ENCODE peak calls at places on chromosomes 16 and 17, in six cellular contexts. N is caudate nucleus; O is AG04450; L is psoas muscle; B is A549; C is CD4-positive, CD25-positive, alpha-beta regulatory T cell. Q is an unnamed sample.
A peak's percentile ranks its signal among the peaks of the same experiment; 100 is the strongest.

GRCh38 chr17:42781639-42782401 is 1.4 kb downstream of the WNK4 start:
- DNase-seq in N (no peak), O (no peak), L (no peak), B (no peak), C (no peak), Q (no peak)

GRCh38 chr17:39621523-39622379 is 5.0 kb upstream of the PPP1R1B start:
- DNase-seq in N (peak; percentile 77), O (peak; percentile 44), L (peak; percentile 82), B (peak; percentile 86), C (peak; percentile 86), Q (peak; percentile 91)

GRCh38 chr16:19926449-19927390 is 42.1 kb upstream of the GPRC5B start:
- DNase-seq in N (no peak), O (peak; percentile 53), L (no peak), B (peak; percentile 65), C (no peak), Q (no peak)

GRCh38 chr17:62644487-62645173 is 17.2 kb downstream of the MRC2 start:
- DNase-seq in N (no peak), O (no peak), L (no peak), B (peak; percentile 44), C (no peak), Q (peak; percentile 52)

GRCh38 chr16:49067776-49068175 is 213.9 kb downstream of the CBLN1 start:
- DNase-seq in N (no peak), O (no peak), L (no peak), B (no peak), C (no peak), Q (no peak)

GRCh38 chr16:23423496-23424049 is 29.4 kb downstream of the COG7 start:
- DNase-seq in N (no peak), O (peak; percentile 97), L (peak; percentile 51), B (peak; percentile 93), C (no peak), Q (peak; percentile 88)

GRCh38 chr16:30728321-30728720 is 19.9 kb upstream of the PHKG2 start:
- DNase-seq in N (no peak), O (no peak), L (no peak), B (no peak), C (no peak), Q (no peak)

GRCh38 chr17:35640977-35641526 is 53.9 kb downstream of the AP2B1 start:
- DNase-seq in N (no peak), O (no peak), L (no peak), B (no peak), C (no peak), Q (no peak)

GRCh38 chr16:66070140-66070887 is 296.2 kb upstream of the CDH5 start:
- DNase-seq in N (no peak), O (peak; percentile 82), L (peak; percentile 32), B (no peak), C (no peak), Q (no peak)

GRCh38 chr17:35130392-35130791 is 9.0 kb downstream of the FNDC8 start:
- DNase-seq in N (no peak), O (no peak), L (no peak), B (no peak), C (no peak), Q (no peak)

GRCh38 chr17:28407974-28408306 is 1.9 kb upstream of the SLC46A1 start:
- DNase-seq in N (no peak), O (no peak), L (no peak), B (no peak), C (no peak), Q (no peak)

GRCh38 chr16:11139624-11140375 is 116.2 kb downstream of the SOCS1 start:
- DNase-seq in N (no peak), O (no peak), L (no peak), B (no peak), C (peak; percentile 20), Q (peak; percentile 48)

GRCh38 chr17:12024332-12024731 is 3.7 kb downstream of the MAP2K4 start:
- DNase-seq in N (no peak), O (peak; percentile 3), L (no peak), B (peak; percentile 77), C (no peak), Q (no peak)

GRCh38 chr17:7107795-7108559 is 6.6 kb downstream of the ASGR2 start:
- DNase-seq in N (no peak), O (no peak), L (no peak), B (no peak), C (no peak), Q (no peak)

GRCh38 chr17:59853168-59853918 is 39.4 kb downstream of the TUBD1 start:
- DNase-seq in N (no peak), O (peak; percentile 97), L (no peak), B (peak; percentile 100), C (peak; percentile 83), Q (peak; percentile 46)

GRCh38 chr17:28503420-28503819 is 2.7 kb upstream of the FOXN1 start:
- DNase-seq in N (no peak), O (no peak), L (no peak), B (no peak), C (no peak), Q (no peak)

GRCh38 chr17:49333806-49334205 is 28.2 kb downstream of the ZNF652 start:
- DNase-seq in N (no peak), O (no peak), L (no peak), B (no peak), C (no peak), Q (no peak)

GRCh38 chr17:44826123-44826790 is 3.8 kb downstream of the GJC1 start:
- DNase-seq in N (no peak), O (no peak), L (no peak), B (no peak), C (no peak), Q (no peak)

GRCh38 chr17:40150215-40150614 is 9.9 kb downstream of the CASC3 start:
- DNase-seq in N (no peak), O (no peak), L (no peak), B (no peak), C (no peak), Q (no peak)

GRCh38 chr17:70168044-70168978 is 1.0 kb upstream of the KCNJ2 start:
- DNase-seq in N (peak; percentile 60), O (peak; percentile 33), L (peak; percentile 50), B (peak; percentile 80), C (no peak), Q (peak; percentile 67)

GRCh38 chr17:82978354-82978753 is 101.1 kb upstream of the METRNL start:
- DNase-seq in N (no peak), O (no peak), L (no peak), B (no peak), C (no peak), Q (no peak)

GRCh38 chr17:61139219-61139618 is 260.4 kb upstream of the TBX2 start:
- DNase-seq in N (no peak), O (peak; percentile 68), L (no peak), B (no peak), C (peak; percentile 75), Q (no peak)

GRCh38 chr17:40980594-40980993 is 3.5 kb downstream of the KRT40 start:
- DNase-seq in N (no peak), O (no peak), L (peak; percentile 17), B (no peak), C (no peak), Q (no peak)

GRCh38 chr16:64589836-64590235 is 532.0 kb downstream of the CDH11 start:
- DNase-seq in N (no peak), O (peak; percentile 2), L (no peak), B (no peak), C (no peak), Q (no peak)

GRCh38 chr16:84692451-84692850 is 7.3 kb upstream of the USP10 start:
- DNase-seq in N (no peak), O (no peak), L (no peak), B (no peak), C (no peak), Q (no peak)

GRCh38 chr17:6753006-6753445 is 2.8 kb upstream of the XAF1 start:
- DNase-seq in N (no peak), O (peak; percentile 20), L (peak; percentile 59), B (no peak), C (no peak), Q (peak; percentile 66)

GRCh38 chr17:59527325-59527917 is 38.0 kb upstream of the DHX40 start:
- DNase-seq in N (no peak), O (no peak), L (no peak), B (peak; percentile 32), C (no peak), Q (no peak)

GRCh38 chr17:71267668-71268067 is 853.2 kb upstream of the SOX9 start:
- DNase-seq in N (no peak), O (no peak), L (no peak), B (no peak), C (no peak), Q (no peak)

GRCh38 chr17:47732399-47733046 is 513 bp upstream of the TBX21 start:
- DNase-seq in N (no peak), O (no peak), L (no peak), B (no peak), C (no peak), Q (peak; percentile 13)

GRCh38 chr17:5248821-5249479 is 14.3 kb upstream of the SCIMP start:
- DNase-seq in N (no peak), O (no peak), L (no peak), B (no peak), C (no peak), Q (no peak)

GRCh38 chr16:11685844-11686618 is 17.8 kb downstream of the SNN start:
- DNase-seq in N (no peak), O (no peak), L (no peak), B (no peak), C (no peak), Q (no peak)

DNA sequence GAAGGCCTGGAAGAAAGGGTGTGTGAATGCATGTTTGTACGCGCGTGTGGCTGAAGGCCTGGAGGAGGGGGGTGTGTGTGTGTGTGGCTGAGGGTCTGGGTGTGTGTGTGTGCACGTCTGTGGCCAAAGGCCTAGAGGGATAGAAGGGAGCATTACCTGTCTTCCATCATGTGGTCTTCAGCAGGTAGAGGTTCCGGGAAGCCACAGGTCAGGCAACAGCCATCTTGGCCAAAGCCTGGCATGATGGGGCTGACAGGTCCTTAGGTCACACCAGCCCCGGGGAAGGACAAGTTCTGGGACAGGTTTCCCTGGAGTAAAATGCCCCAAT is 5.3 kb downstream of the LITAFD start:
- DNase-seq in N (no peak), O (no peak), L (no peak), B (no peak), C (no peak), Q (no peak)
- H3K27ac ChIP-seq in N (no peak overlapping the region), O (peak overlapping the region; percentile 21), L (peak overlapping the region; percentile 76), B (no peak overlapping the region), C (no peak overlapping the region), Q (no peak overlapping the region)

GRCh38 chr17:17710355-17710727 is 29.1 kb downstream of the RAI1 start:
- DNase-seq in N (no peak), O (no peak), L (no peak), B (no peak), C (no peak), Q (no peak)
- H3K27ac ChIP-seq in N (peak overlapping the region; percentile 67), O (peak overlapping the region; percentile 77), L (no peak overlapping the region), B (peak overlapping the region; percentile 95), C (no peak overlapping the region), Q (peak overlapping the region; percentile 87)

GRCh38 chr16:57883953-57884654 is 81.8 kb upstream of the KIFC3 start:
- DNase-seq in N (no peak), O (no peak), L (no peak), B (no peak), C (no peak), Q (peak; percentile 27)
- H3K27ac ChIP-seq in N (no peak overlapping the region), O (no peak overlapping the region), L (no peak overlapping the region), B (peak overlapping the region; percentile 67), C (no peak overlapping the region), Q (no peak overlapping the region)

DNA sequence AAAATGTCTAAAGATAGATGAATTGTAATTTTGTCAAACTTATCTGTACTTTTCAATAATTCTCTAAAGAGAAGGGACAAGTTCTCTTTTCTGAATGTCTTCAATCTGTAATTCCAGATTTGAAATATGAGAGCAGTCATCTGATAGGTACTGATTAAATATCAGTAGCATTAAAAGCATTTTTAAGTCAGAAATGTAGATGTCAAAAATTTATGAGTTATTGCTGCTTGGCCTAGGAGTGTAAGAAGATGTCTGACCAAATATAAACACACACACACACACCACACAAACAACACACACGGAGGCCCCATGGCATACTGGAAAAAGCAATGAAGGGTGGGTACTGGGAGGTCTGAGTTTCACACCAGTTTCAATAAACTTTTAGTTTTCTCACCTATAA is 2.4 kb upstream of the TOB1 start:
- DNase-seq in N (no peak), O (no peak), L (no peak), B (no peak), C (no peak), Q (no peak)
- H3K27ac ChIP-seq in N (peak overlapping the region; percentile 100), O (no peak overlapping the region), L (peak overlapping the region; percentile 100), B (peak overlapping the region; percentile 94), C (peak overlapping the region; percentile 98), Q (peak overlapping the region; percentile 100)